ENCODE peak calls at places on chromosome 16, in seven cellular contexts. H, P, W, B, F, N and I are unnamed samples.

GRCh38 chr16:22948058-22948602 is 134.2 kb downstream of the HS3ST2 start:
- DNase-seq in B (no peak), N (no peak), H (peak), F (no peak), W (no peak), P (no peak), I (no peak)

GRCh38 chr16:70396209-70396904 is 42.5 kb downstream of the ST3GAL2 start:
- DNase-seq in N (no peak), P (no peak), F (no peak), W (no peak), B (no peak), H (peak), I (no peak)

GRCh38 chr16:55273356-55273755 is 50.6 kb upstream of the IRX6 start:
- DNase-seq in H (no peak), N (no peak), B (no peak), P (no peak), F (no peak), W (no peak), I (no peak)

GRCh38 chr16:84893467-84893848 is 73.7 kb downstream of the CRISPLD2 start:
- DNase-seq in B (no peak), H (no peak), N (no peak), W (no peak), P (no peak), F (no peak), I (no peak)

GRCh38 chr16:28298511-28298878 is 6.2 kb downstream of the SBK1 start:
- DNase-seq in B (no peak), W (no peak), P (no peak), F (no peak), N (no peak), H (no peak), I (no peak)

GRCh38 chr16:51807551-51807950 is 656.5 kb upstream of the SALL1 start:
- DNase-seq in B (peak), W (no peak), H (no peak), N (no peak), F (no peak), P (no peak), I (no peak)

GRCh38 chr16:85316321-85316919 is 204.1 kb upstream of the CIBAR2 start:
- DNase-seq in F (no peak), H (peak), P (peak), N (peak), W (peak), B (peak), I (peak)

GRCh38 chr16:1985466-1986150 is 1.6 kb downstream of the GFER start:
- DNase-seq in N (no peak), H (no peak), W (no peak), B (no peak), P (no peak), F (no peak), I (no peak)

GRCh38 chr16:55944377-55944802 is 69.2 kb upstream of the CES5A start:
- DNase-seq in N (peak), W (peak), H (peak), P (peak), F (peak), B (peak), I (peak)

GRCh38 chr16:88857728-88858339 is 907 bp downstream of the TRAPPC2L start:
- DNase-seq in P (no peak), F (peak), W (peak), N (peak), H (peak), B (peak), I (peak)

GRCh38 chr16:90008708-90009145 is 10.5 kb downstream of the DBNDD1 start:
- DNase-seq in N (no peak), B (no peak), W (peak), H (peak), F (no peak), P (no peak), I (peak)

GRCh38 chr16:74939688-74940087 is 45.2 kb downstream of the WDR59 start:
- DNase-seq in N (no peak), F (no peak), P (no peak), W (no peak), B (no peak), H (no peak), I (no peak)

GRCh38 chr16:27759947-27760844 is 210.3 kb downstream of the KATNIP start:
- DNase-seq in B (no peak), F (no peak), H (peak), N (no peak), W (no peak), P (no peak), I (no peak)

GRCh38 chr16:87855852-87856715 is 13.2 kb downstream of the SLC7A5 start:
- DNase-seq in B (no peak), F (no peak), N (no peak), W (peak), H (peak), P (no peak), I (peak)

GRCh38 chr16:65934443-65934842 is 432.0 kb upstream of the CDH5 start:
- DNase-seq in H (no peak), F (no peak), W (no peak), P (no peak), N (no peak), B (no peak), I (no peak)

GRCh38 chr16:71882505-71883192 is 1.3 kb downstream of the ZNF821 start:
- DNase-seq in F (no peak), B (peak), H (peak), N (peak), W (peak), P (peak), I (peak)

GRCh38 chr16:87318158-87318644 is 1.0 kb upstream of the C16orf95 start:
- DNase-seq in N (no peak), B (no peak), W (no peak), H (no peak), F (no peak), P (no peak), I (peak)

GRCh38 chr16:67158637-67159600 is 790 bp downstream of the TRADD start:
- DNase-seq in H (no peak), B (peak), W (peak), F (no peak), N (peak), P (no peak), I (no peak)

GRCh38 chr16:30888856-30889499 is 4.9 kb downstream of the BCL7C start:
- DNase-seq in H (no peak), W (no peak), F (no peak), N (no peak), B (no peak), P (no peak), I (no peak)

GRCh38 chr16:23549938-23550337 is 7.2 kb downstream of the EARS2 start:
- DNase-seq in P (no peak), B (no peak), F (no peak), H (no peak), N (no peak), W (no peak), I (no peak)

GRCh38 chr16:14965328-14965727 is 9.5 kb upstream of the PDXDC1 start:
- DNase-seq in B (no peak), W (no peak), N (no peak), H (no peak), P (no peak), F (no peak), I (no peak)

GRCh38 chr16:61900482-61900881 is 135.8 kb downstream of the CDH8 start:
- DNase-seq in H (no peak), F (no peak), N (no peak), W (no peak), P (no peak), B (peak), I (no peak)

GRCh38 chr16:87924937-87925670 is 11.2 kb downstream of the CA5A start:
- DNase-seq in P (peak), W (no peak), F (no peak), B (peak), N (no peak), H (no peak), I (no peak)

GRCh38 chr16:66167564-66168291 is 198.8 kb upstream of the CDH5 start:
- DNase-seq in P (no peak), F (no peak), W (no peak), B (no peak), N (no peak), H (no peak), I (peak)

GRCh38 chr16:73753931-73754330 is 542.7 kb upstream of the PSMD7 start:
- DNase-seq in F (no peak), N (no peak), B (no peak), W (no peak), P (no peak), H (no peak), I (no peak)

GRCh38 chr16:1579214-1579613 is 32.7 kb downstream of the IFT140 start:
- DNase-seq in W (no peak), H (peak), N (no peak), P (no peak), B (no peak), F (no peak), I (no peak)

GRCh38 chr16:57341441-57342303 is 16.9 kb upstream of the CCL22 start:
- DNase-seq in P (no peak), B (peak), F (peak), N (no peak), W (no peak), H (no peak), I (peak)

GRCh38 chr16:58426095-58426494 is 33.8 kb downstream of the GINS3 start:
- DNase-seq in B (no peak), W (peak), F (no peak), P (no peak), H (peak), N (no peak), I (no peak)

GRCh38 chr16:14409563-14409962 is 220.5 kb downstream of the PARN start:
- DNase-seq in F (peak), P (no peak), N (no peak), B (peak), H (peak), W (no peak), I (peak)

GRCh38 chr16:57365826-57366536 is 6.3 kb upstream of the CX3CL1 start:
- DNase-seq in N (no peak), B (no peak), H (no peak), W (no peak), F (no peak), P (no peak), I (no peak)